ENCODE peak calls at places on chromosome 10, in five cellular contexts. M is HCT116, W is uterus, L is gastrocnemius medialis, U is OCI-LY7. J is an unnamed sample.

GRCh38 chr10:35613597-35614226 is 8.6 kb downstream of the GJD4 start:
- DNase-seq in M (no peak), W (no peak), L (no peak), U (no peak), J (no peak)

GRCh38 chr10:26407406-26407969 is 30.7 kb upstream of the APBB1IP start:
- DNase-seq in M (no peak), W (no peak), L (no peak), U (no peak), J (no peak)

GRCh38 chr10:95440756-95441546 is 120.2 kb downstream of the SORBS1 start:
- DNase-seq in M (no peak), W (no peak), L (no peak), U (no peak), J (no peak)

GRCh38 chr10:15059914-15060313 is 16.2 kb downstream of the OLAH start:
- DNase-seq in M (no peak), W (no peak), L (no peak), U (no peak), J (no peak)

GRCh38 chr10:18308600-18308999 is 168.4 kb downstream of the CACNB2 start:
- DNase-seq in M (no peak), W (no peak), L (no peak), U (no peak), J (peak; percentile 40)

GRCh38 chr10:116183733-116184447 is 89.1 kb downstream of the GFRA1 start:
- DNase-seq in M (no peak), W (no peak), L (no peak), U (no peak), J (peak; percentile 54)

GRCh38 chr10:67936416-67936815 is 52.0 kb downstream of the SIRT1 start:
- DNase-seq in M (no peak), W (no peak), L (no peak), U (no peak), J (no peak)

GRCh38 chr10:6239213-6239991 is 36.7 kb downstream of the PFKFB3 start:
- DNase-seq in M (peak; percentile 91), W (peak; percentile 51), L (no peak), U (peak; percentile 9), J (peak; percentile 94)

GRCh38 chr10:83995932-83996331 is 143.4 kb upstream of the GHITM start:
- DNase-seq in M (no peak), W (no peak), L (no peak), U (no peak), J (no peak)

GRCh38 chr10:22630229-22631174 is 83.9 kb downstream of the PIP4K2A start:
- DNase-seq in M (no peak), W (no peak), L (no peak), U (peak; percentile 41), J (no peak)

GRCh38 chr10:93893646-93894515 is at the start of gene SLC35G1:
- DNase-seq in M (peak; percentile 38), W (peak; percentile 65), L (peak; percentile 19), U (peak; percentile 87), J (peak; percentile 74)

GRCh38 chr10:24039897-24040296 is 169.0 kb upstream of the KIAA1217 start:
- DNase-seq in M (no peak), W (no peak), L (peak; percentile 46), U (no peak), J (no peak)

GRCh38 chr10:113691381-113691780 is 11.7 kb downstream of the CASP7 start:
- DNase-seq in M (no peak), W (no peak), L (no peak), U (no peak), J (no peak)

GRCh38 chr10:118045842-118046490 is 775 bp downstream of the RAB11FIP2 start:
- DNase-seq in M (peak; percentile 12), W (peak; percentile 65), L (peak; percentile 64), U (peak; percentile 42), J (peak; percentile 72)

GRCh38 chr10:48523820-48524758 is 80.8 kb downstream of the ARHGAP22 start:
- DNase-seq in M (no peak), W (no peak), L (no peak), U (no peak), J (peak; percentile 35)

GRCh38 chr10:104076743-104077160 is 8.9 kb downstream of the COL17A1 start:
- DNase-seq in M (no peak), W (no peak), L (no peak), U (no peak), J (no peak)

GRCh38 chr10:68095176-68095575 is 14.1 kb upstream of the MYPN start:
- DNase-seq in M (no peak), W (no peak), L (no peak), U (no peak), J (peak; percentile 76)

GRCh38 chr10:14904316-14904732 is 25.7 kb downstream of the SUV39H2 start:
- DNase-seq in M (peak; percentile 7), W (no peak), L (no peak), U (peak; percentile 68), J (no peak)

GRCh38 chr10:60820093-60820769 is 42.0 kb downstream of the CDK1 start:
- DNase-seq in M (no peak), W (no peak), L (no peak), U (no peak), J (no peak)

GRCh38 chr10:12635127-12635541 is 285.8 kb downstream of the CAMK1D start:
- DNase-seq in M (no peak), W (no peak), L (no peak), U (no peak), J (no peak)

DNA sequence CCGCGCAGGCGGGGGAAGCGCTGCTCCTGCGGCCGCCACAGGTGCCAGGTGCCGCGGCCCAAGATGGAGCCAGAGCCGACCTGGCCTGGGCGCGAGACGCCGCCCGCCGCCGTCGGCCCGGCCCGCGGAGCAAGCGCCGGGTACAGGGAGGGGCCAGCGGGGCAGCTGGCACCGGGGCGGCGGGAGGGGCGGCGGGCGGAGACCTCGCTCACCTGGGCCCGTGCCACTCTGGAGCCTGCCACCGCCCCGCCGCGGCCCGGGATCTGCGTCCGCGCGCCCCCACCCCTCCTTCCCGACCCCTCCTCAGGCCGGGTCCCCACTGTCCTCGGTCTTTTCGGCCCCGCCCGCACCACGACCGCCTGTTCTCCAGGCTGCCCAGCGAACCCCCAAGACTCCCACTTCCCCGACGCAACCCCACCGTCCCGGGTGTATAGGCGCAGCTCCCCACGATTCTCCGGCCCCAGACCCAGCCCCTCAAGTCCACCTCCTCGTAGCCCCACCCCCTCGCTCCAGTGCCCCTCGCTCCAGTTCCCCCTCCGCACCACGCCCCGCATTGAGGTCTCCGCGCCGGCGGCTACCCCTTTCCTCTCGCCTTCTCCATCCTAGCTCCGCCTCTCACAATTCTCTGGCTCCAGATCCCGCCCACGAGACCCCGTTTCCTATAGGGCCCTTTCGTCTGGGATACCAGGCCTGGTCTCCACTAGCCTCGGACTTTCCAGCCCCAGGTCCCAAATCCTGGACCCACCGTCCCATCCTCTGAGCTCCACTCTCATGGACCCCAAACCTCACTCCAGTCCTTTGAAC is at the start of gene GPRIN2:
- DNase-seq in M (no peak), W (peak; percentile 16), L (no peak), U (no peak), J (no peak)
- H3K4me3 ChIP-seq in M (peak within 1 kb of the TSS; percentile 49), W (peak within 1 kb of the TSS; percentile 15), L (peak within 1 kb of the TSS; percentile 33), U (no peak within 1 kb of the TSS), J (no peak within 1 kb of the TSS)

DNA sequence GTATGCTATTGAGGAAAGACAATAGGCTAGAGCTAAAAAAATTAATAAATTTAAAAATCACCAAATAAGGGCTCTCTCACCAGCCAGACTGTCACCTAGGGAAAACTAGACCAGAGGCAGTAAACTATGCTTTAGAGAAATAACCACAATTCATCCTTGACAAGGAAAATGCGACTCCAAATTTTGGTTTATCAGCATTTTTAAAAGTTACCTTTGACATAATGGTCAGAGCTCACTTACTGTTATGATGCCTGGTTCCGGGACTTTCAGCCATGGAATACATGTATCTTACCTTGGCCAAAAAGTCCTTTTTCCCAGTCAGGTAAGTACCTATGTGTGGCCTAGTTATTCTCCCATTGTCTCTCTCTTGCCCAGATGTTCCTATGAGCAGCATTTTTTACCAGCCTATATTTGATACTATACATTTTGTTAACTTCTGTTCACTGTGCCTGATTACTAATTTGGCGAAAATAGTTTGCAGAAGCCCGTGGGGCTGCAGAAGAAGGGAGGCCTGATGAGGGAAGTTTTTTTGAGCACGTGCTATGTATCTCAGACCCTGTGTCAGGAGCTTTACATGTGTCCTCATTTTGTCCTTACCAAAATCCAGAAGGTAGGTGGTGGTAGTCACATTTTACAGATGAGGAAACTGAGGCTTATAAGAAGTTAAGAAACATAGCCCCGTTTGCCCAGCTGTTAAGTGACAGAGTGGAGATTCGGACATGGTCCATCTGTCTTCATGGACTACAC is 149.7 kb downstream of the CELF2 start:
- DNase-seq in M (no peak), W (no peak), L (no peak), U (no peak), J (no peak)
- H3K9me3 ChIP-seq in M (no peaks in the 10 kb centered on the region), W (no peaks in the 10 kb centered on the region), L (no peaks in the 10 kb centered on the region), U (no peaks in the 10 kb centered on the region), J (no peaks in the 10 kb centered on the region)

GRCh38 chr10:79304479-79305087 is 42.7 kb upstream of the PPIF start:
- DNase-seq in M (no peak), W (no peak), L (no peak), U (no peak), J (no peak)
- H3K36me3 ChIP-seq in M (peaks cover 7% of the 10 kb centered on the region), W (no peaks in the 10 kb centered on the region), L (peaks cover 8% of the 10 kb centered on the region), U (peaks cover 90% of the 10 kb centered on the region), J (peaks cover 90% of the 10 kb centered on the region)

GRCh38 chr10:9685596-9685995 is 1332.1 kb upstream of the CELF2 start:
- DNase-seq in M (no peak), W (no peak), L (no peak), U (no peak), J (no peak)
- H3K4me3 ChIP-seq in M (no peak overlapping the region), W (no peak overlapping the region), L (no peak overlapping the region), U (no peak overlapping the region), J (no peak overlapping the region)